ENCODE peak calls at places on chromosomes 13 and 19, in seven cellular contexts. O, I, D, V, T, U and H are unnamed samples.
A peak's percentile ranks its signal among the peaks of the same experiment; 100 is the strongest.

GRCh38 chr13:25249001-25249543 is 38.2 kb downstream of the MTMR6 start:
- DNase-seq in O (no peak), I (peak; percentile 24), D (peak; percentile 13), V (peak; percentile 14), T (peak; percentile 3), U (peak; percentile 42), H (no peak)

GRCh38 chr13:98706446-98707110 is 45.9 kb downstream of the SLC15A1 start:
- DNase-seq in O (no peak), I (no peak), D (no peak), V (no peak), T (no peak), U (no peak), H (no peak)

GRCh38 chr19:2189880-2190279 is 26.1 kb downstream of the DOT1L start:
- DNase-seq in O (no peak), I (no peak), D (no peak), V (no peak), T (no peak), U (no peak), H (no peak)

GRCh38 chr13:109139346-109139745 is 509.9 kb downstream of the MYO16 start:
- DNase-seq in O (no peak), I (no peak), D (no peak), V (no peak), T (no peak), U (no peak), H (no peak)

GRCh38 chr19:11767633-11768133 is 883 bp downstream of the ZNF441 start:
- DNase-seq in O (no peak), I (peak; percentile 51), D (no peak), V (no peak), T (peak; percentile 44), U (peak; percentile 28), H (peak; percentile 44)

GRCh38 chr19:32339988-32340874 is 5.2 kb upstream of the ZNF507 start:
- DNase-seq in O (no peak), I (peak; percentile 61), D (no peak), V (peak; percentile 27), T (peak; percentile 61), U (peak; percentile 72), H (peak; percentile 80)

GRCh38 chr19:35752746-35753350 is 4.0 kb downstream of the HSPB6 start:
- DNase-seq in O (no peak), I (no peak), D (no peak), V (no peak), T (no peak), U (no peak), H (no peak)

GRCh38 chr19:46766569-46767317 is 20.5 kb upstream of the STRN4 start:
- DNase-seq in O (no peak), I (peak; percentile 76), D (no peak), V (no peak), T (peak; percentile 72), U (no peak), H (peak; percentile 62)

GRCh38 chr19:12899891-12900518 is 9.0 kb downstream of the GCDH start:
- DNase-seq in O (no peak), I (peak; percentile 83), D (no peak), V (no peak), T (no peak), U (no peak), H (no peak)

GRCh38 chr19:45110811-45111210 is 17.8 kb downstream of the PPP1R37 start:
- DNase-seq in O (no peak), I (no peak), D (no peak), V (no peak), T (no peak), U (no peak), H (no peak)

GRCh38 chr19:15475169-15475568 is 4.1 kb downstream of the PGLYRP2 start:
- DNase-seq in O (no peak), I (no peak), D (no peak), V (no peak), T (no peak), U (no peak), H (no peak)

GRCh38 chr13:96651598-96651997 is 342.7 kb downstream of the OXGR1 start:
- DNase-seq in O (no peak), I (no peak), D (no peak), V (no peak), T (no peak), U (no peak), H (no peak)

GRCh38 chr19:31448221-31448657 is 99.0 kb upstream of the TSHZ3 start:
- DNase-seq in O (no peak), I (no peak), D (peak; percentile 52), V (no peak), T (no peak), U (peak; percentile 93), H (peak; percentile 89)

GRCh38 chr13:64808704-64809103 is 2421.4 kb downstream of the PCDH9 start:
- DNase-seq in O (no peak), I (no peak), D (no peak), V (no peak), T (no peak), U (no peak), H (no peak)

GRCh38 chr19:15618321-15618720 is 3.3 kb downstream of the CYP4F8 start:
- DNase-seq in O (no peak), I (no peak), D (no peak), V (no peak), T (no peak), U (no peak), H (no peak)

GRCh38 chr19:44671400-44671799 is at the start of gene CEACAM19:
- DNase-seq in O (no peak), I (peak; percentile 43), D (no peak), V (no peak), T (no peak), U (no peak), H (no peak)

GRCh38 chr13:107730835-107731234 is 484.5 kb downstream of the LIG4 start:
- DNase-seq in O (no peak), I (no peak), D (peak; percentile 21), V (no peak), T (peak; percentile 18), U (no peak), H (no peak)

GRCh38 chr19:48913114-48913513 is 13.0 kb downstream of the NUCB1 start:
- DNase-seq in O (no peak), I (no peak), D (no peak), V (no peak), T (no peak), U (no peak), H (no peak)

GRCh38 chr13:28401303-28402056 is 93.4 kb downstream of the FLT1 start:
- DNase-seq in O (peak; percentile 4), I (peak; percentile 32), D (peak; percentile 83), V (no peak), T (no peak), U (peak; percentile 52), H (no peak)

GRCh38 chr19:3270908-3271307 is 46.4 kb downstream of the CELF5 start:
- DNase-seq in O (peak; percentile 14), I (peak; percentile 62), D (no peak), V (peak; percentile 65), T (peak; percentile 93), U (no peak), H (no peak)

GRCh38 chr19:3243851-3244700 is 19.6 kb downstream of the CELF5 start:
- DNase-seq in O (no peak), I (peak; percentile 50), D (no peak), V (no peak), T (no peak), U (peak; percentile 27), H (peak; percentile 47)

GRCh38 chr19:33047422-33047821 is 17.3 kb downstream of the RHPN2 start:
- DNase-seq in O (no peak), I (no peak), D (no peak), V (no peak), T (no peak), U (no peak), H (no peak)

GRCh38 chr19:43362745-43363144 is 9.3 kb downstream of the CD177 start:
- DNase-seq in O (no peak), I (no peak), D (no peak), V (no peak), T (no peak), U (no peak), H (no peak)

GRCh38 chr13:23488442-23488841 is 54.9 kb upstream of the SACS start:
- DNase-seq in O (no peak), I (no peak), D (peak; percentile 62), V (no peak), T (no peak), U (no peak), H (no peak)

GRCh38 chr13:80029170-80029569 is 311.8 kb downstream of the SPRY2 start:
- DNase-seq in O (no peak), I (no peak), D (no peak), V (no peak), T (no peak), U (no peak), H (no peak)

GRCh38 chr19:19385900-19386339 is 19.6 kb upstream of the GATAD2A start:
- DNase-seq in O (no peak), I (no peak), D (no peak), V (peak; percentile 46), T (peak; percentile 89), U (no peak), H (no peak)

GRCh38 chr19:43759515-43759914 is 4.8 kb upstream of the SMG9 start:
- DNase-seq in O (peak; percentile 73), I (no peak), D (no peak), V (no peak), T (peak; percentile 15), U (peak; percentile 43), H (no peak)

GRCh38 chr13:113860051-113860471 is 3.8 kb downstream of the GAS6 start:
- DNase-seq in O (no peak), I (no peak), D (no peak), V (no peak), T (no peak), U (no peak), H (no peak)

GRCh38 chr13:49421391-49421790 is 22.5 kb downstream of the CAB39L start:
- DNase-seq in O (no peak), I (peak; percentile 12), D (no peak), V (no peak), T (peak; percentile 31), U (no peak), H (no peak)

GRCh38 chr13:79799049-79799448 is 318.1 kb downstream of the NDFIP2 start:
- DNase-seq in O (no peak), I (no peak), D (no peak), V (no peak), T (no peak), U (peak; percentile 16), H (no peak)

GRCh38 chr13:52599853-52600603 is 42.2 kb upstream of the HNRNPA1L2 start:
- DNase-seq in O (no peak), I (peak; percentile 76), D (no peak), V (no peak), T (peak; percentile 64), U (peak; percentile 12), H (peak; percentile 71)

GRCh38 chr13:113588394-113589111 is 4.0 kb downstream of the TFDP1 start:
- DNase-seq in O (no peak), I (no peak), D (no peak), V (no peak), T (no peak), U (no peak), H (no peak)